ENCODE peak calls at places on chromosomes 5 and 9, in five cellular contexts. One of them, this sample, is unnamed.

GRCh38 chr5:68245325-68245724 is 29.8 kb downstream of the PIK3R1 start:
- DNase-seq in body of pancreas: no peak
- DNase-seq in tibial artery: no peak
- DNase-seq in astrocyte: peak; percentile 72
- DNase-seq in lung: no peak
- DNase-seq in this sample: no peak

GRCh38 chr5:175743676-175744210 is 85.9 kb downstream of the HRH2 start:
- DNase-seq in body of pancreas: no peak
- DNase-seq in tibial artery: no peak
- DNase-seq in astrocyte: no peak
- DNase-seq in lung: no peak
- DNase-seq in this sample: no peak

GRCh38 chr5:81068063-81068462 is 107.9 kb downstream of the RASGRF2 start:
- DNase-seq in body of pancreas: no peak
- DNase-seq in tibial artery: no peak
- DNase-seq in astrocyte: no peak
- DNase-seq in lung: no peak
- DNase-seq in this sample: no peak

GRCh38 chr5:150175536-150175935 is 9.0 kb downstream of the CDX1 start:
- DNase-seq in body of pancreas: no peak
- DNase-seq in tibial artery: no peak
- DNase-seq in astrocyte: no peak
- DNase-seq in lung: no peak
- DNase-seq in this sample: no peak

GRCh38 chr9:129069128-129069824 is 11.6 kb upstream of the DOLPP1 start:
- DNase-seq in body of pancreas: peak; percentile 82
- DNase-seq in tibial artery: peak; percentile 70
- DNase-seq in astrocyte: no peak
- DNase-seq in lung: peak; percentile 41
- DNase-seq in this sample: peak; percentile 18

GRCh38 chr5:153831976-153832375 is 206.7 kb downstream of the FAM114A2 start:
- DNase-seq in body of pancreas: no peak
- DNase-seq in tibial artery: no peak
- DNase-seq in astrocyte: peak; percentile 6
- DNase-seq in lung: no peak
- DNase-seq in this sample: no peak

GRCh38 chr9:78311075-78311474 is 14.2 kb downstream of the PSAT1 start:
- DNase-seq in body of pancreas: no peak
- DNase-seq in tibial artery: no peak
- DNase-seq in astrocyte: no peak
- DNase-seq in lung: no peak
- DNase-seq in this sample: no peak

GRCh38 chr9:131099088-131099611 is 2.8 kb downstream of the AIF1L start:
- DNase-seq in body of pancreas: no peak
- DNase-seq in tibial artery: no peak
- DNase-seq in astrocyte: no peak
- DNase-seq in lung: no peak
- DNase-seq in this sample: no peak

GRCh38 chr5:88984040-88984439 is 101.1 kb upstream of the MEF2C start:
- DNase-seq in body of pancreas: no peak
- DNase-seq in tibial artery: no peak
- DNase-seq in astrocyte: no peak
- DNase-seq in lung: no peak
- DNase-seq in this sample: no peak

GRCh38 chr9:134488251-134488900 is 153.2 kb upstream of the COL5A1 start:
- DNase-seq in body of pancreas: peak; percentile 24
- DNase-seq in tibial artery: no peak
- DNase-seq in astrocyte: no peak
- DNase-seq in lung: no peak
- DNase-seq in this sample: peak; percentile 9

GRCh38 chr5:59693492-59693891 is 200.0 kb downstream of the PDE4D start:
- DNase-seq in body of pancreas: no peak
- DNase-seq in tibial artery: no peak
- DNase-seq in astrocyte: peak; percentile 39
- DNase-seq in lung: no peak
- DNase-seq in this sample: no peak

GRCh38 chr5:83718195-83718825 is 2.3 kb downstream of the HAPLN1 start:
- DNase-seq in body of pancreas: peak; percentile 67
- DNase-seq in tibial artery: no peak
- DNase-seq in astrocyte: peak; percentile 52
- DNase-seq in lung: no peak
- DNase-seq in this sample: no peak

GRCh38 chr9:110028281-110029075 is 179.5 kb downstream of the C9orf152 start:
- DNase-seq in body of pancreas: no peak
- DNase-seq in tibial artery: no peak
- DNase-seq in astrocyte: no peak
- DNase-seq in lung: no peak
- DNase-seq in this sample: no peak
- H3K27ac ChIP-seq in body of pancreas: peak overlapping the region; percentile 24
- H3K27ac ChIP-seq in tibial artery: peak overlapping the region; percentile 58
- H3K27ac ChIP-seq in astrocyte: peak overlapping the region; percentile 96
- H3K27ac ChIP-seq in lung: peak overlapping the region; percentile 94
- H3K27ac ChIP-seq in this sample: peak overlapping the region; percentile 63

GRCh38 chr5:28009526-28010025 is 971.2 kb upstream of the CDH9 start:
- DNase-seq in body of pancreas: no peak
- DNase-seq in tibial artery: no peak
- DNase-seq in astrocyte: peak; percentile 4
- DNase-seq in lung: no peak
- DNase-seq in this sample: no peak

GRCh38 chr5:28012538-28012937 is 974.2 kb upstream of the CDH9 start:
- DNase-seq in body of pancreas: no peak
- DNase-seq in tibial artery: no peak
- DNase-seq in astrocyte: no peak
- DNase-seq in lung: no peak
- DNase-seq in this sample: no peak

GRCh38 chr5:28017178-28017577 is 978.8 kb upstream of the CDH9 start:
- DNase-seq in body of pancreas: no peak
- DNase-seq in tibial artery: no peak
- DNase-seq in astrocyte: no peak
- DNase-seq in lung: no peak
- DNase-seq in this sample: no peak

DNA sequence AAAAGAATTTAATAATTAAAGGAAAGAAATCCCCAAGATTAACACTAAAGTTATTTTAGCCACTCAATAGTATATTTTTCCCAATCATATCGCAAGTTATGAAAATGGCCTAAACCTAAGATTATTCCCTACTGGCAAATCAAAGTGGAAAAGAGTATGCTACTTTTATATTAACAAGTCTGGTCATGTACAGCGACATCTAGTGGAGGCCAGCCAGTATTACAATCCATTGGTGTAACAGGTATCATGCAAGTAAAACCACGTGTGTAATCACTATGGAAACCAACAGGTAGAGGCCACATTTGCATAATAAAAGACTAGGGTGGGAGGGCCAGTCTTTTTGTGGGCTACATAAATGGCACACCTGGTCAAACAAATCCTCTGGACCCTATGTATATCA is 976.4 kb upstream of the CDH9 start:
- DNase-seq in body of pancreas: no peak
- DNase-seq in tibial artery: no peak
- DNase-seq in astrocyte: no peak
- DNase-seq in lung: no peak
- DNase-seq in this sample: no peak
- H3K9me3 ChIP-seq in body of pancreas: peaks cover 16% of the 10 kb centered on the region
- H3K9me3 ChIP-seq in tibial artery: peaks cover 19% of the 10 kb centered on the region
- H3K9me3 ChIP-seq in astrocyte: peaks cover 11% of the 10 kb centered on the region
- H3K9me3 ChIP-seq in lung: peaks cover 3% of the 10 kb centered on the region
- H3K9me3 ChIP-seq in this sample: no peaks in the 10 kb centered on the region

GRCh38 chr9:124718928-124719327 is 52.2 kb downstream of the NR6A1 start:
- DNase-seq in body of pancreas: no peak
- DNase-seq in tibial artery: no peak
- DNase-seq in astrocyte: no peak
- DNase-seq in lung: no peak
- DNase-seq in this sample: no peak

GRCh38 chr9:124720429-124721108 is 50.5 kb downstream of the NR6A1 start:
- DNase-seq in body of pancreas: no peak
- DNase-seq in tibial artery: no peak
- DNase-seq in astrocyte: no peak
- DNase-seq in lung: no peak
- DNase-seq in this sample: no peak

GRCh38 chr9:124724415-124725067 is 46.6 kb downstream of the NR6A1 start:
- DNase-seq in body of pancreas: no peak
- DNase-seq in tibial artery: no peak
- DNase-seq in astrocyte: no peak
- DNase-seq in lung: no peak
- DNase-seq in this sample: no peak

GRCh38 chr9:124723352-124723751 is 47.8 kb downstream of the NR6A1 start:
- DNase-seq in body of pancreas: no peak
- DNase-seq in tibial artery: no peak
- DNase-seq in astrocyte: no peak
- DNase-seq in lung: no peak
- DNase-seq in this sample: no peak

DNA sequence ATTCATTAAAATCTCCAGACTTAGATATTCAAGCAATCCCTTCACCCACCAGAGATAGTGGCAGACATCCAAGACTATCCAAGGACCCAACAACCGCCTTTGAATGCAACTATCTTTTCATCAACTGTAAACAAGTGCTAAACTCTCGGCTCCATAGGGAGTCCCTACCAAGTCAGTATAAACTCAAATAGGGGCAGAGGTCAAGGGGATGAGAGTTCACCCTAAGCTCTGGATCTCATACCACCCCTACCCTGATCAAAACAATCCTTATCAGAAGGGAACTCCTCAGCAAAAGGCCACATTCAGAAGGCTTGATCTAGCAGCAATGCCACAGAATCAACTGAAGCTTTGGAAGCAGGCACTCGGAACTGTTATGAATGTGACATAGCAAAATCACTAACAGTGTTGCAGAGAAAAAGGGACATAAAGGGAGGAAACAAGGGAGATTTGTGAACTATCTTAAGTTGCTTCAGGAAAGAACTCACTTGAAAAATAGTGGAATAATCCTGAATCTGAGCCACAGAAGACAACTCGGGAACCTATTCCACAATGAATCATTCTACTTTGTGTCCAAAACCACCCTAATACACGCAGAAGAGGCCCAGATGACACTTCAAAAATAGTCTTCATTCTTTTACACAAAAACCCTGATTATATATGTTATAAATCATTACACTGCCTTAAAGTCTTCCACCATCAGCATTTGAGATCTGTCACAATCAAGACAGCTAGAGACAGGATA is 49.8 kb downstream of the NR6A1 start:
- DNase-seq in body of pancreas: no peak
- DNase-seq in tibial artery: no peak
- DNase-seq in astrocyte: peak; percentile 69
- DNase-seq in lung: no peak
- DNase-seq in this sample: no peak
- H3K27ac ChIP-seq in body of pancreas: peak overlapping the region; percentile 23
- H3K27ac ChIP-seq in tibial artery: no peak overlapping the region
- H3K27ac ChIP-seq in astrocyte: peak overlapping the region; percentile 21
- H3K27ac ChIP-seq in lung: no peak overlapping the region
- H3K27ac ChIP-seq in this sample: no peak overlapping the region

GRCh38 chr9:35186524-35186923 is 24.7 kb downstream of the UNC13B start:
- DNase-seq in body of pancreas: no peak
- DNase-seq in tibial artery: no peak
- DNase-seq in astrocyte: no peak
- DNase-seq in lung: no peak
- DNase-seq in this sample: no peak
- H3K9me3 ChIP-seq in body of pancreas: no peaks in the 10 kb centered on the region
- H3K9me3 ChIP-seq in tibial artery: no peaks in the 10 kb centered on the region
- H3K9me3 ChIP-seq in astrocyte: peaks cover 1% of the 10 kb centered on the region
- H3K9me3 ChIP-seq in lung: no peaks in the 10 kb centered on the region
- H3K9me3 ChIP-seq in this sample: no peaks in the 10 kb centered on the region

DNA sequence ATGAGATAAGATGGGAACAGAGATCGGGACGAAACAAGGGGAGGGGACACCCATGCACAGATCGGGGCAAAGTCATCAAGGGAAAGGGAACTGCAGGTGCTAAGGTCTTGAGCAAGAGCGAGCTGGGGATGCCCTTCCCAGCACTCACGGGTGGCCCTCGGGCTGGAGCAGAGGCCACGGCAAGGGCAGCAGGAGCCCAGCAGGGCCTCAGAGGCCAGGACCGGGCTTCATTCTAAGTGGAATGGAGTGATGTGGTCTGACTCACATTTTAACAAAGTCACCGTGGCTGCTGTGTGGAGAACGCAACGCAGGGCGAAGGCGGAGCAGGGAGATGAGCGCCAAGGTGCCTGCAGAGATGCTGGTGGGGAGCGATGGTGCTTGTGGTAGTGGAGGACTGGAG is 7.7 kb downstream of the IL13 start:
- DNase-seq in body of pancreas: no peak
- DNase-seq in tibial artery: no peak
- DNase-seq in astrocyte: no peak
- DNase-seq in lung: no peak
- DNase-seq in this sample: no peak
- H3K27ac ChIP-seq in body of pancreas: no peak overlapping the region
- H3K27ac ChIP-seq in tibial artery: no peak overlapping the region
- H3K27ac ChIP-seq in astrocyte: no peak overlapping the region
- H3K27ac ChIP-seq in lung: no peak overlapping the region
- H3K27ac ChIP-seq in this sample: no peak overlapping the region

DNA sequence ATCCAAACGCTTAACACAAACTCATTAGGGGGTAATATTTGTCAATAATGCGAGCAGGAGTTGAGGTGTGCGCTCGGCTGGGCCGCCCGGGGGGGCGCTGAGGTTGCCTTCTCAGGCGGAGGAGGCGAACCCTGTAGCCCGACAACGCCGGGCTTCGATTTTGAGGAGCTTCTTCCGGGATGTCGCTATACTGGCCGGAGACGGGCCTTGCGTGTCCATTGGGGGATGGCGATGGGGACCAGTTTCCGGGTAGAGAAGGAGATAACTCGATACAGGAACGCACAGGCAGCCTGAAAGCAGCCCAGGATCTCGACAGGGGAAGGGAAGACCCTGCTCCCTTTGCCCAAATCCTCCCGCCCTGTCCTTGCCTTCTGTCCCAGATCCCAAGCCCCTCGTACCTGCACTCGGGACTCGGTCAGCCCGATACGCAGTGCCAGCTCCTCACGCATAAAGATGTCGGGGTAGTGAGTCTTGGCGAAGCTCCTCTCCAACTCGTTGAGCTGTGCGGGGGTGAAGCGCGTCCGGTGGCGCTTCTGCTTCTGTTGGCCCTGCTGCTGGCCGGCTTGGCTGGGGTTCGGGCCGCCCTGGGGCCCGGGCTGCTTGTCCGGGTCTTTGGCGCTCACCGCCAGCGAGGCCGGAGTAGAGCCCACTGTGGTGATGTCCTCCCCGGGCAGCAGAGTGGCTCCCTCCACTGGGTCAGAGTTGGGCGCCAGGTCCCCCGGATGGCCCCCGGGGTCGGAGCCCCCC is 1.9 kb downstream of the OTP start:
- DNase-seq in body of pancreas: no peak
- DNase-seq in tibial artery: no peak
- DNase-seq in astrocyte: no peak
- DNase-seq in lung: no peak
- DNase-seq in this sample: no peak
- H3K9me3 ChIP-seq in body of pancreas: peaks cover 9% of the 10 kb centered on the region
- H3K9me3 ChIP-seq in tibial artery: no peaks in the 10 kb centered on the region
- H3K9me3 ChIP-seq in astrocyte: peaks cover 6% of the 10 kb centered on the region
- H3K9me3 ChIP-seq in lung: no peaks in the 10 kb centered on the region
- H3K9me3 ChIP-seq in this sample: no peaks in the 10 kb centered on the region